ENCODE peak calls at places on chromosome 12, in seven cellular contexts. G is NCI-H2029; E is AG20443; L is activated CD4-positive, alpha-beta T cell treated with anti-CD3 and anti-CD28 coated beads for 24 hours; Q is ELR; K is T follicular helper cell; F is HS-27A. U is an unnamed sample.

GRCh38 chr12:85275359-85275758 is 4.7 kb upstream of the ALX1 start:
- DNase-seq in G (no peak), E (no peak), L (no peak), Q (no peak), K (no peak), F (no peak), U (no peak)

GRCh38 chr12:24889403-24889802 is 59.5 kb downstream of the BCAT1 start:
- DNase-seq in G (no peak), E (no peak), L (no peak), Q (no peak), K (no peak), F (no peak), U (no peak)

GRCh38 chr12:66942741-66943465 is 264.0 kb upstream of the GRIP1 start:
- DNase-seq in G (no peak), E (no peak), L (no peak), Q (peak; percentile 2), K (no peak), F (no peak), U (peak; percentile 5)

GRCh38 chr12:4444031-4444430 is 1.6 kb downstream of the FGF6 start:
- DNase-seq in G (no peak), E (no peak), L (no peak), Q (no peak), K (no peak), F (no peak), U (no peak)

GRCh38 chr12:121581681-121582439 is 1.0 kb upstream of the KDM2B start:
- DNase-seq in G (no peak), E (peak; percentile 78), L (no peak), Q (peak; percentile 58), K (no peak), F (no peak), U (no peak)

GRCh38 chr12:75205556-75205955 is 4.1 kb downstream of the KCNC2 start:
- DNase-seq in G (no peak), E (no peak), L (no peak), Q (no peak), K (no peak), F (no peak), U (no peak)

GRCh38 chr12:1369942-1370620 is 224.3 kb downstream of the FBXL14 start:
- DNase-seq in G (no peak), E (no peak), L (no peak), Q (no peak), K (no peak), F (no peak), U (no peak)

GRCh38 chr12:42039146-42039545 is 105.5 kb downstream of the GXYLT1 start:
- DNase-seq in G (no peak), E (peak; percentile 68), L (no peak), Q (peak; percentile 63), K (no peak), F (peak; percentile 26), U (peak; percentile 82)

GRCh38 chr12:113246478-113247122 is 25.3 kb downstream of the TPCN1 start:
- DNase-seq in G (peak; percentile 67), E (no peak), L (no peak), Q (no peak), K (no peak), F (no peak), U (no peak)

GRCh38 chr12:120231316-120232011 is 30.6 kb upstream of the RPLP0 start:
- DNase-seq in G (peak; percentile 94), E (peak; percentile 76), L (peak; percentile 69), Q (peak; percentile 100), K (peak; percentile 60), F (peak; percentile 94), U (peak; percentile 99)